ENCODE peak calls at places on chromosome 9, in four cellular contexts. P, Y, F and C are unnamed samples.

GRCh38 chr9:113462781-113463286 is 693 bp upstream of the RGS3 start:
- DNase-seq in P (no peak), Y (no peak), F (no peak), C (no peak)

GRCh38 chr9:6034954-6035353 is 19.5 kb upstream of the RANBP6 start:
- DNase-seq in P (no peak), Y (no peak), F (no peak), C (no peak)

GRCh38 chr9:91298304-91298703 is 63.4 kb downstream of the AUH start:
- DNase-seq in P (no peak), Y (no peak), F (peak), C (no peak)

GRCh38 chr9:38068616-38068865 is 486 bp downstream of the SHB start:
- DNase-seq in P (peak), Y (no peak), F (no peak), C (peak)

GRCh38 chr9:135724186-135724797 is 22.3 kb downstream of the KCNT1 start:
- DNase-seq in P (no peak), Y (no peak), F (no peak), C (no peak)

GRCh38 chr9:98935064-98935463 is 8.6 kb upstream of the COL15A1 start:
- DNase-seq in P (no peak), Y (no peak), F (no peak), C (no peak)

GRCh38 chr9:18632624-18633407 is 158.9 kb downstream of the ADAMTSL1 start:
- DNase-seq in P (no peak), Y (no peak), F (peak), C (no peak)

GRCh38 chr9:114551750-114552685 is 35.6 kb upstream of the ATP6V1G1 start:
- DNase-seq in P (no peak), Y (peak), F (peak), C (no peak)

GRCh38 chr9:95425910-95426551 is 90.7 kb downstream of the PTCH1 start:
- DNase-seq in P (no peak), Y (no peak), F (no peak), C (no peak)

GRCh38 chr9:91949946-91950664 is at the start of gene ROR2:
- DNase-seq in P (no peak), Y (peak), F (peak), C (peak)

GRCh38 chr9:125435776-125436612 is 174.4 kb downstream of the GAPVD1 start:
- DNase-seq in P (no peak), Y (no peak), F (no peak), C (no peak)

GRCh38 chr9:78539904-78540303 is 243.0 kb downstream of the PSAT1 start:
- DNase-seq in P (no peak), Y (no peak), F (peak), C (no peak)

GRCh38 chr9:137836831-137837241 is 40.7 kb upstream of the CACNA1B start:
- DNase-seq in P (no peak), Y (no peak), F (no peak), C (no peak)

GRCh38 chr9:38298904-38299303 is 93.6 kb upstream of the ALDH1B1 start:
- DNase-seq in P (no peak), Y (no peak), F (no peak), C (no peak)

GRCh38 chr9:116213673-116214047 is 60.1 kb downstream of the PAPPA start:
- DNase-seq in P (no peak), Y (no peak), F (no peak), C (no peak)

GRCh38 chr9:97564291-97565175 is 63.1 kb downstream of the TMOD1 start:
- DNase-seq in P (no peak), Y (no peak), F (peak), C (no peak)

GRCh38 chr9:12604154-12604825 is 88.9 kb upstream of the TYRP1 start:
- DNase-seq in P (no peak), Y (no peak), F (peak), C (no peak)

GRCh38 chr9:92759990-92760893 is 4.4 kb downstream of the BICD2 start:
- DNase-seq in P (peak), Y (peak), F (no peak), C (no peak)

GRCh38 chr9:91778031-91778430 is 172.0 kb downstream of the ROR2 start:
- DNase-seq in P (no peak), Y (no peak), F (no peak), C (no peak)

GRCh38 chr9:81032030-81032572 is 657.2 kb downstream of the TLE1 start:
- DNase-seq in P (no peak), Y (no peak), F (peak), C (no peak)

GRCh38 chr9:88087906-88088305 is 50.4 kb downstream of the SPATA31C2 start:
- DNase-seq in P (no peak), Y (no peak), F (no peak), C (no peak)

GRCh38 chr9:88754452-88754851 is 219.5 kb downstream of the NXNL2 start:
- DNase-seq in P (no peak), Y (no peak), F (no peak), C (no peak)

GRCh38 chr9:93261735-93262523 is 78.0 kb downstream of the WNK2 start:
- DNase-seq in P (no peak), Y (peak), F (no peak), C (no peak)

GRCh38 chr9:136333486-136333885 is 6.1 kb downstream of the GPSM1 start:
- DNase-seq in P (no peak), Y (no peak), F (no peak), C (no peak)

GRCh38 chr9:259405-260404 is 45.0 kb downstream of the DOCK8 start:
- DNase-seq in P (no peak), Y (no peak), F (no peak), C (no peak)

GRCh38 chr9:5263568-5264218 is 32.5 kb downstream of the INSL4 start:
- DNase-seq in P (no peak), Y (no peak), F (no peak), C (no peak)

GRCh38 chr9:17342696-17343095 is 207.9 kb downstream of the CNTLN start:
- DNase-seq in P (no peak), Y (no peak), F (no peak), C (no peak)

GRCh38 chr9:6498982-6499381 is 86.0 kb downstream of the UHRF2 start:
- DNase-seq in P (no peak), Y (no peak), F (no peak), C (no peak)

GRCh38 chr9:32954642-32955041 is 46.8 kb downstream of the APTX start:
- DNase-seq in P (no peak), Y (no peak), F (no peak), C (no peak)

GRCh38 chr9:68836788-68837187 is 131.7 kb downstream of the PIP5K1B start:
- DNase-seq in P (no peak), Y (no peak), F (no peak), C (no peak)

GRCh38 chr9:28073278-28073677 is 500.0 kb upstream of the C9orf72 start:
- DNase-seq in P (no peak), Y (no peak), F (no peak), C (no peak)

GRCh38 chr9:37745970-37746369 is 7.6 kb upstream of the TRMT10B start:
- DNase-seq in P (no peak), Y (no peak), F (no peak), C (no peak)

GRCh38 chr9:117374076-117374740 is 40.6 kb downstream of the ASTN2 start:
- DNase-seq in P (no peak), Y (no peak), F (no peak), C (no peak)

GRCh38 chr9:14221558-14221957 is 92.4 kb downstream of the NFIB start:
- DNase-seq in P (no peak), Y (no peak), F (peak), C (no peak)

GRCh38 chr9:20028849-20029231 is 240.0 kb upstream of the SLC24A2 start:
- DNase-seq in P (no peak), Y (no peak), F (no peak), C (no peak)

GRCh38 chr9:133658442-133659431 is 22.6 kb downstream of the DBH start:
- DNase-seq in P (no peak), Y (no peak), F (peak), C (no peak)

GRCh38 chr9:83257937-83258336 is 195.0 kb upstream of the RASEF start:
- DNase-seq in P (no peak), Y (no peak), F (no peak), C (no peak)

GRCh38 chr9:27162045-27162444 is 53.0 kb downstream of the TEK start:
- DNase-seq in P (no peak), Y (no peak), F (no peak), C (no peak)

GRCh38 chr9:87505869-87506678 is 8.4 kb downstream of the DAPK1 start:
- DNase-seq in P (no peak), Y (no peak), F (no peak), C (no peak)